ENCODE peak calls at places on chromosomes 3 and 15, in eight cellular contexts. V is A549, M is T-helper 9 cell, W is amniotic stem cell, K is ACHN, F is NCI-H1417, H is RWPE1, Z is AG09309. I is an unnamed sample.

GRCh38 chr3:184525337-184526157 is 36.0 kb upstream of the EPHB3 start:
- DNase-seq in K (no peak), W (no peak), H (no peak), Z (no peak), V (no peak), F (peak; percentile 96), M (no peak), I (no peak)

GRCh38 chr3:77319711-77320110 is 279.8 kb downstream of the ROBO2 start:
- DNase-seq in Z (no peak), K (peak; percentile 33), H (no peak), M (no peak), V (peak; percentile 7), F (no peak), W (no peak), I (no peak)

GRCh38 chr3:64909011-64909410 is 221.2 kb upstream of the ADAMTS9 start:
- DNase-seq in V (no peak), M (no peak), H (no peak), F (no peak), Z (no peak), W (no peak), K (no peak), I (no peak)

GRCh38 chr3:8848696-8849131 is 79.3 kb upstream of the OXTR start:
- DNase-seq in Z (no peak), K (no peak), F (no peak), M (no peak), H (no peak), V (no peak), W (peak; percentile 38), I (no peak)

GRCh38 chr3:47410801-47411646 is 30.2 kb downstream of the PTPN23 start:
- DNase-seq in H (no peak), F (no peak), K (no peak), Z (no peak), W (no peak), M (no peak), V (no peak), I (no peak)

GRCh38 chr3:197792019-197792647 is 1.1 kb downstream of the LRCH3 start:
- DNase-seq in V (no peak), Z (no peak), F (peak; percentile 62), M (peak; percentile 24), W (no peak), H (no peak), K (peak; percentile 12), I (peak; percentile 55)

GRCh38 chr3:101170047-101170771 is 150.2 kb downstream of the IMPG2 start:
- DNase-seq in H (no peak), Z (no peak), V (no peak), F (no peak), W (no peak), M (no peak), K (no peak), I (no peak)

GRCh38 chr15:68386587-68387287 is 45.2 kb downstream of the ITGA11 start:
- DNase-seq in M (no peak), Z (no peak), H (no peak), W (no peak), K (no peak), F (no peak), V (no peak), I (no peak)

GRCh38 chr3:162302983-162303624 is 806.5 kb downstream of the OTOL1 start:
- DNase-seq in W (no peak), M (no peak), K (no peak), Z (no peak), F (no peak), V (no peak), H (no peak), I (no peak)

GRCh38 chr15:56672721-56673120 is 60.6 kb downstream of the ZNF280D start:
- DNase-seq in K (no peak), M (no peak), F (no peak), W (no peak), H (no peak), V (no peak), Z (peak; percentile 50), I (no peak)

GRCh38 chr3:143668924-143669790 is 179.1 kb downstream of the SLC9A9 start:
- DNase-seq in V (no peak), F (no peak), M (no peak), W (no peak), H (no peak), Z (no peak), K (no peak), I (no peak)

GRCh38 chr3:62046326-62046725 is 327.0 kb downstream of the FEZF2 start:
- DNase-seq in F (no peak), Z (no peak), V (no peak), W (no peak), H (no peak), K (no peak), M (no peak), I (no peak)

GRCh38 chr3:17195856-17196604 is 311.3 kb downstream of the PLCL2 start:
- DNase-seq in H (no peak), V (no peak), Z (peak; percentile 16), K (no peak), F (no peak), M (no peak), W (no peak), I (no peak)

GRCh38 chr3:3189102-3189727 is 9.7 kb upstream of the CRBN start:
- DNase-seq in W (no peak), H (no peak), K (no peak), F (no peak), V (no peak), Z (no peak), M (no peak), I (no peak)

GRCh38 chr3:193729601-193730000 is 136.6 kb downstream of the OPA1 start:
- DNase-seq in F (no peak), V (no peak), Z (no peak), H (no peak), W (no peak), K (no peak), M (no peak), I (no peak)

GRCh38 chr15:101092867-101093202 is 159.0 kb downstream of the CHSY1 start:
- DNase-seq in V (no peak), W (no peak), F (no peak), Z (no peak), H (no peak), M (no peak), K (no peak), I (no peak)

GRCh38 chr3:123652346-123652984 is 67.6 kb upstream of the HACD2 start:
- DNase-seq in M (no peak), V (peak; percentile 58), K (peak; percentile 53), F (peak; percentile 82), W (peak; percentile 64), Z (no peak), H (peak; percentile 79), I (peak; percentile 64)

GRCh38 chr3:119589087-119589773 is 8.5 kb upstream of the PLA1A start:
- DNase-seq in Z (no peak), W (no peak), K (no peak), F (no peak), H (no peak), V (no peak), M (no peak), I (no peak)

GRCh38 chr15:64566629-64567427 is 106.5 kb downstream of the ZNF609 start:
- DNase-seq in W (no peak), K (no peak), H (no peak), F (peak; percentile 15), M (no peak), Z (no peak), V (no peak), I (no peak)

GRCh38 chr3:184800349-184800748 is 11.6 kb upstream of the VPS8 start:
- DNase-seq in Z (no peak), W (no peak), F (no peak), H (no peak), V (no peak), K (no peak), M (no peak), I (no peak)

GRCh38 chr15:70670680-70671079 is 92.7 kb downstream of the UACA start:
- DNase-seq in M (no peak), H (peak; percentile 10), F (peak; percentile 12), Z (no peak), V (no peak), W (no peak), K (peak; percentile 3), I (no peak)

GRCh38 chr3:144816366-144816765 is 844.7 kb downstream of the DIPK2A start:
- DNase-seq in F (peak; percentile 89), K (no peak), V (no peak), M (no peak), H (no peak), W (no peak), Z (no peak), I (no peak)

GRCh38 chr3:55526332-55527030 is 39.4 kb upstream of the WNT5A start:
- DNase-seq in Z (no peak), F (peak; percentile 10), K (no peak), H (no peak), M (no peak), W (no peak), V (peak; percentile 9), I (no peak)

GRCh38 chr3:14560110-14560509 is 20.0 kb upstream of the GRIP2 start:
- DNase-seq in H (no peak), M (no peak), K (no peak), F (no peak), V (no peak), Z (no peak), W (no peak), I (no peak)

GRCh38 chr3:31892500-31892899 is 88.6 kb downstream of the OSBPL10 start:
- DNase-seq in Z (no peak), W (no peak), F (no peak), K (no peak), V (no peak), H (no peak), M (no peak), I (no peak)

GRCh38 chr3:178804606-178805005 is 267.0 kb downstream of the ZMAT3 start:
- DNase-seq in M (no peak), K (no peak), Z (no peak), V (no peak), F (no peak), H (no peak), W (no peak), I (no peak)

GRCh38 chr15:78987891-78988360 is 43.1 kb upstream of the CTSH start:
- DNase-seq in M (no peak), F (no peak), K (peak; percentile 6), Z (no peak), H (no peak), V (no peak), W (no peak), I (no peak)

GRCh38 chr15:69275104-69275670 is 23.5 kb upstream of the PAQR5 start:
- DNase-seq in M (no peak), Z (no peak), W (no peak), K (no peak), H (no peak), F (no peak), V (no peak), I (no peak)

GRCh38 chr15:40344631-40345120 is 3.9 kb upstream of the CCDC9B start:
- DNase-seq in M (peak; percentile 59), W (peak; percentile 40), Z (no peak), V (peak; percentile 55), K (peak; percentile 58), F (peak; percentile 59), H (peak; percentile 59), I (peak; percentile 84)

GRCh38 chr3:127473244-127474024 is 117.1 kb downstream of the TPRA1 start:
- DNase-seq in M (no peak), H (peak; percentile 41), W (no peak), V (peak; percentile 6), F (peak; percentile 87), Z (no peak), K (no peak), I (no peak)

GRCh38 chr3:90015688-90016356 is 908.4 kb downstream of the EPHA3 start:
- DNase-seq in K (no peak), V (no peak), H (peak; percentile 26), F (no peak), M (no peak), W (peak; percentile 81), Z (peak; percentile 18), I (no peak)

GRCh38 chr3:166451997-166452396 is 614.8 kb upstream of the BCHE start:
- DNase-seq in F (no peak), Z (no peak), V (no peak), M (no peak), H (peak; percentile 26), W (no peak), K (no peak), I (no peak)

GRCh38 chr15:48361690-48362089 is 30.5 kb downstream of the DUT start:
- DNase-seq in F (no peak), H (no peak), V (no peak), Z (no peak), M (no peak), K (no peak), W (no peak), I (no peak)

GRCh38 chr3:133996251-133996661 is 33.5 kb downstream of the SLCO2A1 start:
- DNase-seq in V (no peak), Z (no peak), F (no peak), K (no peak), M (no peak), W (no peak), H (no peak), I (no peak)